ENCODE peak calls at places on chromosomes 2 and 18, in seven cellular contexts. E is HCT116, G is HepG2, L is mammary epithelial cell, H is H1, Z is fibroblast of lung, I is adipocyte. D is an unnamed sample. For H3K4me1, the result is how much of the 10 kb centered on the place peaks cover.

GRCh38 chr18:58041633-58042032 is 2.4 kb upstream of the NEDD4L start:
- DNase-seq in I (no peak), G (peak), Z (no peak), L (no peak), E (no peak), H (no peak), D (peak)

GRCh38 chr2:20343128-20343527 is 7.5 kb downstream of the PUM2 start:
- DNase-seq in I (no peak), Z (peak), G (no peak), E (no peak), L (no peak), H (no peak), D (no peak)

GRCh38 chr2:85259101-85259590 is 68.6 kb downstream of the TGOLN2 start:
- DNase-seq in H (no peak), L (peak), G (no peak), E (no peak), I (peak), Z (peak), D (no peak)

GRCh38 chr2:174125151-174125550 is 123.2 kb downstream of the OLA1 start:
- DNase-seq in Z (no peak), I (no peak), G (no peak), L (no peak), H (no peak), E (no peak), D (no peak)

GRCh38 chr2:50295596-50295995 is 736.3 kb downstream of the NRXN1 start:
- DNase-seq in I (no peak), H (no peak), Z (no peak), E (no peak), G (no peak), L (no peak), D (no peak)

GRCh38 chr2:210660-211059 is 53.2 kb downstream of the SH3YL1 start:
- DNase-seq in H (no peak), G (no peak), I (no peak), Z (no peak), L (peak), E (no peak), D (no peak)

GRCh38 chr2:11903085-11903484 is 156.7 kb downstream of the LPIN1 start:
- DNase-seq in H (no peak), I (no peak), G (no peak), L (no peak), E (no peak), Z (no peak), D (no peak)

GRCh38 chr2:200189964-200190363 is 116.5 kb upstream of the SPATS2L start:
- DNase-seq in L (peak), I (no peak), Z (no peak), G (no peak), E (no peak), H (no peak), D (no peak)

GRCh38 chr18:48781041-48781989 is 169.4 kb downstream of the SMAD7 start:
- DNase-seq in I (peak), L (no peak), G (peak), E (no peak), Z (peak), H (no peak), D (peak)

GRCh38 chr18:59022167-59022945 is 117.3 kb upstream of the SEC11C start:
- DNase-seq in L (no peak), G (no peak), I (peak), E (no peak), H (no peak), Z (peak), D (no peak)

GRCh38 chr2:47274780-47275117 is 119.6 kb upstream of the STPG4 start:
- DNase-seq in H (no peak), G (no peak), L (no peak), I (peak), Z (no peak), E (no peak), D (no peak)

GRCh38 chr2:6394266-6394665 is 471.4 kb downstream of the CMPK2 start:
- DNase-seq in E (no peak), H (no peak), G (no peak), I (no peak), L (no peak), Z (no peak), D (no peak)

GRCh38 chr2:225002039-225002655 is 40.1 kb downstream of the DOCK10 start:
- DNase-seq in Z (peak), H (peak), L (peak), I (peak), E (peak), G (peak), D (peak)

GRCh38 chr2:208031608-208032019 is 6.3 kb upstream of the PLEKHM3 start:
- DNase-seq in H (no peak), E (no peak), I (peak), L (no peak), Z (peak), G (peak), D (no peak)

GRCh38 chr18:54772081-54772480 is 56.2 kb upstream of the RAB27B start:
- DNase-seq in Z (no peak), G (no peak), H (no peak), L (no peak), I (no peak), E (no peak), D (no peak)

GRCh38 chr2:161273038-161273760 is 35.0 kb upstream of the PSMD14 start:
- DNase-seq in Z (peak), I (peak), L (peak), H (no peak), E (peak), G (peak), D (peak)

GRCh38 chr18:38909972-38910371 is 1344.4 kb upstream of the CELF4 start:
- DNase-seq in Z (peak), E (no peak), H (no peak), L (peak), I (no peak), G (no peak), D (no peak)

GRCh38 chr18:2978208-2978607 is 34.7 kb downstream of the LPIN2 start:
- DNase-seq in E (no peak), G (no peak), L (no peak), Z (no peak), I (peak), H (no peak), D (no peak)

GRCh38 chr18:2980607-2980923 is 32.4 kb downstream of the LPIN2 start:
- DNase-seq in G (no peak), E (no peak), L (no peak), Z (no peak), H (no peak), I (no peak), D (no peak)

GRCh38 chr18:2978626-2979025 is 34.3 kb downstream of the LPIN2 start:
- DNase-seq in I (peak), E (no peak), L (peak), Z (peak), G (no peak), H (no peak), D (no peak)

GRCh38 chr18:2979871-2980606 is 32.9 kb downstream of the LPIN2 start:
- DNase-seq in H (no peak), L (no peak), I (peak), G (no peak), Z (no peak), E (no peak), D (no peak)

GRCh38 chr18:2979027-2979570 is 33.8 kb downstream of the LPIN2 start:
- DNase-seq in G (no peak), E (no peak), I (no peak), L (no peak), H (no peak), Z (peak), D (no peak)
- H3K4me1 ChIP-seq in G (half or more), E (under half), I (half or more), L (under half), H (under half), Z (under half), D (under half)

GRCh38 chr18:24227976-24228660 is 89.3 kb downstream of the CABYR start:
- DNase-seq in I (no peak), L (peak), Z (peak), E (no peak), G (no peak), H (no peak), D (no peak)
- H3K9ac ChIP-seq in I (no peak), L (no peak), Z (no peak), E (no peak), G (no peak), H (no peak), D (no peak)

GRCh38 chr2:99337931-99338580 is 867 bp downstream of the EIF5B start:
- DNase-seq in E (no peak), L (peak), I (peak), Z (peak), H (no peak), G (peak), D (no peak)
- H3K4me1 ChIP-seq in E (under half), L (under half), I (under half), Z (under half), H (under half), G (half or more), D (under half)

DNA sequence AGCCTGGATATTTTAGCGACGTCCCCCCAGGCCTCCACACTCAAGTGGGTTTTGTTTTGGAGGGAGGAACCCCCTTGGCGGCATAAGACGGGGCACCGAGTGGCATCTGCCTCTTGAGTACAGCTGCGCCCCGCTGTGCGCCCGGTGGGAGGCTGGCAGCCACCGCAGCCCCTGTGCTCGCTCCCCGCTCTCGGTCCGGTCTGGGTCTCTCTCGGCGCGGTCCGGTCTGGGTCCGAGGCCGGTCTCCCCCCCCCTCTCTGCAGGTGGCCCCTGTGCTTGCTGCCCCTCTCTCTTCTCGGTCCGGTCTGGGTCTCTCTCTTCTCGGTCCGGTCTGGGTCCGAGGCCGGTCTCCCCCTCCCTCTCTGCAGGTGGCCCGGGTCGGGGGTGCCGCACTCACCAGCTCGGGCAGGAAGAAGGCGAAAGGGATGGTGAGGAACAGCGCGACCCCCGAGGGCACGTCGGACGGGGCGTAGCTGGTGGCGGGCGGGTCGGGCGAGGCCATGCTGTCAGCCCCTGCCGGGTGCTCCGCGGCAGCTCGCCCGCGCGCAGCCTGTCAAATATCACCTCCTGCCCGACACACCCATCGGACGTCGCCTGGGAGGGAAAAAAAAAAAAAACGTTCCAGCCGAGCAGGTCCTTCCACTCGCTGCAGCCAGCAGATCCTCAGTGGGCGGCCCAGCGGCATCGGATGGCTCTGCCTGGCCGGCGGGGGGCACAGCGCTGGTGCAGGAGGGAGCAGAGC is at the start of gene MALL:
- DNase-seq in G (no peak), H (no peak), Z (peak), E (peak), L (peak), I (no peak), D (peak)
- H3K9ac ChIP-seq in G (no peak), H (no peak), Z (peak), E (peak), L (peak), I (peak), D (peak)

DNA sequence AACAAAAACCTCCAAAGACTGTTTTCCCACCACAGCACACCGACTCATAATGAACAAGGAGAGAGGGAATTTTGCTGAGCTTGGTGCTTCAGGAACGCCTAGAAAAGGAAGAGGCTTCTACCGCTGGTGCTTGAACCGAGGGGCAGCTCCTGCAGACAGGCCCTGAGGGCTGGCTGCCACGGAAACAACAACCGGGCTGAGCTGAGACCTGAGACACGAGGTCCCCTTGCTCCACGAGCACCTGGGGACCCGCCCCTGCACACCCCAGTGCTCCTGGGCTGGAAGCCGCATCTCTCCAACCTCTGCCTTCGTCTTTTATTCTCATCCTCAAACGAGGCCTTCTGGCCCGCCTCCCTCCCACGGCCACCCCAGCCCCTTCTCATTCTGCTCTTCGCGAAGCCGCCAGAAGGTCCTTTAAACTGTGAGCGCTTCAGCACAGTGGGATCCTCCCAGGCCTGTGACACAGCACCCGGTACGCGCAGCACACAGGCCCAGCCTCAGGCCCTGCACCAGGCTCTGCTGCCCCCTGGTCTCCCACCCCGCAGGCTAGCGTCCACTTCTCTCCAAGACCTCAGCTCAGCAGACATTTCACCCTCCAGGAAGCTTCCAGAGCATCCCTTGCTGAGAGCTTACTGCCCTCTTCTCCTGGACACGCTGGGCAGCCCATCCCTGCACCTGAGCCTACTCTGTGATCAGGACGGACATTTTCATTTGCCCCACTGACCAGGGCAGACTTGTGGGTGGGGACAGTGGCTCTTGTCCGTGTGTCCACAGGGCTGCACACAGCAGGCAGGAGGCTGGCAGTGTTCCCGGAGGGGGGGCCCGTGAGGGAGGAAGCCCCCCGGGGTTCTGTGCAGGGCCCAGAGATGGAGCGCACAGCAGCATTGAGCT is 149.8 kb downstream of the PXDN start:
- DNase-seq in E (no peak), G (no peak), Z (no peak), I (no peak), H (no peak), L (no peak), D (no peak)
- H3K4me1 ChIP-seq in E (under half), G (under half), Z (under half), I (under half), H (under half), L (under half), D (under half)

GRCh38 chr18:10482985-10483949 is 28.8 kb downstream of the APCDD1 start:
- DNase-seq in L (no peak), Z (no peak), I (no peak), G (no peak), H (no peak), E (no peak), D (peak)
- H3K9ac ChIP-seq in L (no peak), Z (no peak), I (no peak), G (no peak), H (no peak), E (no peak), D (no peak)

GRCh38 chr2:3661149-3661660 is 3.2 kb downstream of the ALLC start:
- DNase-seq in G (no peak), L (no peak), I (peak), H (no peak), Z (no peak), E (no peak), D (no peak)
- H3K4me1 ChIP-seq in G (half or more), L (under half), I (under half), H (under half), Z (under half), E (under half), D (under half)